ENCODE peak calls at places on chromosome 19, in ten cellular contexts. U is GM23338, O is breast epithelium, W is HFFc6, R is right lobe of liver, J is tibial artery, P is adrenal gland, Q is GM20000, M is BE2C, D is GM12865. T is an unnamed sample.

GRCh38 chr19:35733180-35734125 is 8.8 kb downstream of the IGFLR1 start:
- DNase-seq in U (no peak), O (no peak), W (no peak), R (no peak), J (no peak), P (peak; percentile 81), Q (no peak), M (no peak), D (no peak), T (no peak)

GRCh38 chr19:29843180-29844051 is 31.6 kb downstream of the CCNE1 start:
- DNase-seq in U (peak; percentile 60), O (no peak), W (no peak), R (peak; percentile 66), J (peak; percentile 67), P (peak; percentile 34), Q (no peak), M (no peak), D (no peak), T (no peak)

GRCh38 chr19:4379383-4380253 is 20.7 kb downstream of the SH3GL1 start:
- DNase-seq in U (no peak), O (no peak), W (no peak), R (peak; percentile 90), J (peak; percentile 55), P (peak; percentile 80), Q (peak; percentile 55), M (no peak), D (peak; percentile 72), T (no peak)

GRCh38 chr19:52028780-52029123 is 573 bp upstream of the ZNF614 start:
- DNase-seq in U (no peak), O (no peak), W (no peak), R (no peak), J (no peak), P (no peak), Q (no peak), M (no peak), D (no peak), T (no peak)

GRCh38 chr19:48342841-48343540 is 17.6 kb downstream of the EMP3 start:
- DNase-seq in U (no peak), O (no peak), W (peak; percentile 16), R (no peak), J (no peak), P (no peak), Q (no peak), M (no peak), D (no peak), T (no peak)

GRCh38 chr19:12365094-12365371 is 450 bp downstream of the ZNF442 start:
- DNase-seq in U (peak; percentile 62), O (no peak), W (peak; percentile 8), R (no peak), J (no peak), P (no peak), Q (peak; percentile 59), M (peak; percentile 46), D (no peak), T (no peak)

GRCh38 chr19:18269336-18269735 is 4.9 kb downstream of the IQCN start:
- DNase-seq in U (no peak), O (no peak), W (no peak), R (no peak), J (no peak), P (no peak), Q (no peak), M (no peak), D (no peak), T (no peak)

GRCh38 chr19:28242317-28242927 is 970.5 kb downstream of the UQCRFS1 start:
- DNase-seq in U (peak; percentile 83), O (no peak), W (no peak), R (no peak), J (no peak), P (no peak), Q (peak; percentile 50), M (no peak), D (peak; percentile 62), T (peak; percentile 14)

GRCh38 chr19:13430790-13431582 is 75.3 kb downstream of the CACNA1A start:
- DNase-seq in U (peak; percentile 87), O (no peak), W (peak; percentile 41), R (peak; percentile 58), J (no peak), P (peak; percentile 21), Q (peak; percentile 46), M (peak; percentile 60), D (peak; percentile 66), T (peak; percentile 11)

GRCh38 chr19:55373993-55374757 is 2.5 kb upstream of the TMEM190 start:
- DNase-seq in U (no peak), O (no peak), W (no peak), R (no peak), J (no peak), P (no peak), Q (no peak), M (no peak), D (no peak), T (no peak)

GRCh38 chr19:14089662-14090508 is 666 bp downstream of the SAMD1 start:
- DNase-seq in U (peak; percentile 71), O (no peak), W (peak; percentile 50), R (peak; percentile 73), J (peak; percentile 71), P (peak; percentile 48), Q (peak; percentile 72), M (peak; percentile 74), D (peak; percentile 83), T (no peak)

GRCh38 chr19:18473003-18473705 is 35.2 kb upstream of the ISYNA1 start:
- DNase-seq in U (no peak), O (no peak), W (no peak), R (no peak), J (no peak), P (peak; percentile 64), Q (no peak), M (no peak), D (no peak), T (no peak)

GRCh38 chr19:40603071-40603718 is 2.0 kb downstream of the LTBP4 start:
- DNase-seq in U (peak; percentile 73), O (no peak), W (peak; percentile 35), R (no peak), J (no peak), P (no peak), Q (no peak), M (no peak), D (no peak), T (no peak)

GRCh38 chr19:18594096-18594823 is 5.7 kb downstream of the REX1BD start:
- DNase-seq in U (peak; percentile 91), O (peak; percentile 74), W (peak; percentile 47), R (no peak), J (peak; percentile 86), P (peak; percentile 75), Q (peak; percentile 96), M (peak; percentile 86), D (peak; percentile 76), T (no peak)

GRCh38 chr19:1605236-1606137 is at the start of gene UQCR11:
- DNase-seq in U (peak; percentile 96), O (peak; percentile 93), W (peak; percentile 98), R (peak; percentile 97), J (peak; percentile 97), P (peak; percentile 95), Q (peak; percentile 99), M (peak; percentile 95), D (peak; percentile 98), T (peak; percentile 90)
- TF ChIP-seq CTCF in U (peak; percentile 35), O (peak; percentile 75), W (peak; percentile 76), R (peak; percentile 31), J (peak; percentile 56), P (peak; percentile 58), Q (peak; percentile 22), M (peak; percentile 67), D (peak; percentile 72), T (peak; percentile 70)

DNA sequence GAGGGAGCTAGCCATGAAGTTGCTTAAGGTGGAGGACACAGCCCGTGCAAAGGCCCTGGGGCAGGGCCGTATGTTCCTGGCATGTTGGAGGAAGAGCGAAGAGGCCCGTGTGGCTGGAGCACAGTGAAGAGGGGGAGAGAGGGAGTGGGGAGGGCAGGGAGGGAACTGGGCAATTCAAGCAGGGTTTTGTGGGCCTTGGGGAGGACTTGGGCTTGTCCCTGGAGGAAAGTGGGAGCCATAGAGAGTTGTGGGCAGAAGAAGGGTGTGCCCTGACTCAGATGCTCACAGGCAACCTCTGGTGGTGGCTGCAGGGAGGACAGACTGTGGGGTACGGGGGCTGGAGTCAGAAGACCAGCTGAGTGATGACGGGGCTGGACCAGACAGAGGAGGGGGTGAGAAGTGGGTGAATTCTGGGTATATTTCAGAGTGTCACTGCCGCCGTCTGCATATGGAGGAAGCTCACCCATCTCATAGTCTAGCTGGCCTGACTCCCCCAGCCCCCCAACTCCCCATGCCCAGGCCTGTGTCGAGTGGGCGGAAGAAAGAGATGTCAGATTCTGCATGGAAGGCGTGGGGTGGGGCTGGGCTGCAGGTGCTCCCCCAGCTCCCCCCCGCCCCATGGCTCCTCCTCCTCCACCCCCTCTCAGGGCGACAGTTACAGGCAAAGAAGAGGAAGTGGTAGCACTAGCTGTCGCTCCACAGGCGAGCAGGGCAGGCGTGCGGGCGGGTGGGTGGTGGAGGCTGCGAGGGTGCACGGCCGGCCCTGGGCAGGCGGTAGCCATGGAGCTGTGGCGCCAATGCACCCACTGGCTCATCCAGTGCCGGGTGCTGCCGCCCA is at the start of gene VAV1:
- DNase-seq in U (peak; percentile 36), O (no peak), W (no peak), R (peak; percentile 78), J (no peak), P (peak; percentile 43), Q (peak; percentile 92), M (no peak), D (peak; percentile 93), T (no peak)
- TF ChIP-seq CTCF in U (no peak), O (no peak), W (no peak), R (no peak), J (no peak), P (no peak), Q (peak; percentile 57), M (no peak), D (peak; percentile 60), T (no peak)

DNA sequence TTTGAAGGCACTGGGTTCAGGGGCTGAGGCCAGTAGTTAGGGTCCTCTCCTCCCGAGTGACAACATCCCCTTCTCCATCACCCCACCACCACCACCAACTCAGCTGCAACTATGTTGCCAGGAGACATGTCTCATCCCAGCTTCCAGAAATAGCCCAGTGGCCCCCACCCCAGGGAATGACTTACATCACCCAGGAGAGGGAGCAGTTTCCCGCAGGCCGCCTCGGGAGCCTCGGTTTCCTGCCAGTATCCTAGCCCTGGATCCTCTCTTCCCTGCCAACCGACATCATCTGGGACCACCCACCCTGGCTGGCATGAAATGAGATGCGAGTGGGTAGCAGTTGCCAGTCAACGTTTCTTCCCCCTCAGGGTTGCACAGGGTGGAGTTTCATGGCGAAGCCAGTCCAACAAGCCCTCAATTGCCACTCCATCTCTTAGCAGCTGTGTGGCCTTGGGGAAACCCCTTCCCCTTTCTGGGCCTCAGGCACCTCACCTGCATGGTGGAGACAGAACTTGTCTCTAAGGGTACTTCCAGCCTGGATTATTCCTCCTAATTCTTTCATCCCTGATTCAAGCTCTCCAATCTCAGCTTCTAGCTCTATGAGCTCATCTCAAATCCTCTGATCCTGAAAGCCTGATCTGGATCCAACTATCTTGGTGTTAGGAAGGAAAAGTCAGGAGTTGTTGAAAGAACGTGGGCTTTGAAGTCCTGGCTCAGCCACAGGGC is 3.9 kb upstream of the GSK3A start:
- DNase-seq in U (peak; percentile 88), O (peak; percentile 75), W (peak; percentile 78), R (peak; percentile 73), J (peak; percentile 91), P (peak; percentile 86), Q (no peak), M (peak; percentile 83), D (no peak), T (peak; percentile 56)
- TF ChIP-seq CTCF in U (peak; percentile 60), O (peak; percentile 47), W (peak; percentile 83), R (peak; percentile 58), J (peak; percentile 71), P (peak; percentile 58), Q (no peak), M (peak; percentile 75), D (no peak), T (peak; percentile 75)

GRCh38 chr19:2242092-2242537 is 5.5 kb downstream of the SF3A2 start:
- DNase-seq in U (no peak), O (no peak), W (no peak), R (no peak), J (no peak), P (no peak), Q (no peak), M (no peak), D (no peak), T (no peak)
- TF ChIP-seq CTCF in U (no peak), O (no peak), W (no peak), R (no peak), J (no peak), P (no peak), Q (no peak), M (no peak), D (no peak), T (no peak)

T was measured in AG09319.